ENCODE peak calls at places on chromosomes 6 and 20, in five cellular contexts. U is suprapubic skin; Q is CD8-positive, alpha-beta memory T cell; F is right lobe of liver; Y is testis. R is an unnamed sample.

GRCh38 chr20:36951977-36952738 is 650 bp upstream of the SAMHD1 start:
- DNase-seq in U (no peak), Q (no peak), F (no peak), Y (no peak), R (no peak)

GRCh38 chr6:6872924-6873344 is 234.8 kb upstream of the RREB1 start:
- DNase-seq in U (no peak), Q (no peak), F (no peak), Y (no peak), R (no peak)

GRCh38 chr6:147015674-147016073 is 188.5 kb upstream of the STXBP5 start:
- DNase-seq in U (no peak), Q (no peak), F (no peak), Y (no peak), R (no peak)

GRCh38 chr6:7673063-7673536 is 52.8 kb upstream of the BMP6 start:
- DNase-seq in U (peak), Q (no peak), F (no peak), Y (peak), R (no peak)

GRCh38 chr20:341682-342081 is 5.2 kb upstream of the NRSN2 start:
- DNase-seq in U (no peak), Q (no peak), F (no peak), Y (no peak), R (no peak)

GRCh38 chr20:14331671-14332070 is 5.7 kb downstream of the FLRT3 start:
- DNase-seq in U (no peak), Q (no peak), F (no peak), Y (no peak), R (no peak)

GRCh38 chr6:145557474-145557873 is 177.8 kb downstream of the EPM2A start:
- DNase-seq in U (no peak), Q (no peak), F (no peak), Y (no peak), R (no peak)

GRCh38 chr6:125009578-125009977 is 47.3 kb downstream of the RNF217 start:
- DNase-seq in U (no peak), Q (no peak), F (no peak), Y (no peak), R (no peak)

GRCh38 chr6:111411046-111411445 is 72.0 kb downstream of the REV3L start:
- DNase-seq in U (no peak), Q (no peak), F (no peak), Y (no peak), R (no peak)

GRCh38 chr6:136719280-136720044 is 72.8 kb downstream of the MAP3K5 start:
- DNase-seq in U (no peak), Q (no peak), F (no peak), Y (no peak), R (peak)

GRCh38 chr20:11235058-11235457 is 561.3 kb upstream of the JAG1 start:
- DNase-seq in U (no peak), Q (no peak), F (no peak), Y (no peak), R (no peak)
- H3K27ac ChIP-seq in U (no peak), Q (no peak), F (no peak), Y (peak), R (no peak)

DNA sequence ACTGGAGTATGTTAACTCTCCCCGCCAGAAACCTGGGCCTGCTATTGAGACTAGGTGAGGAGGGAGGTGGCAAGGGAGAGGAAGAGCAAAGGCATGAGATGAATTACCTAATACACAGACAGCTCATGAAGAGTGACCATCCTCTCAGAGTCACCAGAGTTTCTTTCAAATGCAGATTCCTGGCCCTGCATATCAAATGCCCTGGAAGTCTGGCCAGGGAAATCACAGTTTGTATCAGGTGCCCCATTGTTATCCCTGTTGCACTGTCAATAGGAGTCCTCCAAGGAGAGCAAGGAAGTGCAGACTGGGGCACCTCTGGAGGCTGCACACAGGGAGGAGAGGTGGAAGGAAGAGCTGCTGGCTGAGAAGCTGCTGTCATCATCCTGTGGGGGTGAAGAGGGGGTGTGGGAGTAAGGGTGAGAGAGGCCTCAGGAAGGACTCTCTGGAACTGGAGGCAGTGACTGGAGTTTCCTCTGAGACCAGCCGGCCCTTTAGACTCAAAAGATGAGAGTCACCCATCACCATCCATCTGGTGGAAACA is 267.9 kb downstream of the UST start:
- DNase-seq in U (no peak), Q (no peak), F (no peak), Y (no peak), R (no peak)
- H3K27ac ChIP-seq in U (no peak), Q (no peak), F (no peak), Y (no peak), R (no peak)

DNA sequence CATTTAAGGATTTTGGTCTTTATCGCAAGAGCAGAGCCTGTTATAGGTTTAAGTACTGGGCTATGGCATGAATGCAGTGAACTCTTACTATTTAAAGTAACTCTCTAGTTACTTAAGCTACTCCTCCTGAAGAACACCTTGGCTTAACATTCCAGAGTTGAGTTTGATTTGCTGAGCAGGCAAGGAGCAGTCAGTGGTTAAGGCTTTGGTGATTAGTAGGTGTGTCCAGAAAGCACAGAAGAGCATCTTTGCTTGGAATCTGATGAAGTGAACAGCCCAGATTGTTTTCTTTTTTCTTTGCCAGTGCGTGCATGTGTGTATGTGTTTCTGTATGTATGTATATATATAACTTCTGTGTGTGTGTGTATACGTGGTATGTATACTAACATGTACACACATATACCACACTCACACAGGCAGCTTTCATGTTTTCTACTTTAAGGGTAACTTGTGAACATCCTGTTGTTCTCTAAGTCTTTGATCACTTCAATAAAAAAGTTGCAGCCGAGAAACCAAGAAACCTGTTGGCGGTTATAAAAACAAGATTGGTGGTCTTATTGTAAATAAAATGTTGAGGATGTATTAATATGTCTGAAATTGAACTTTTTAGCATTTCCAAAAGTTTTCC is 56.2 kb upstream of the TULP4 start:
- DNase-seq in U (no peak), Q (no peak), F (no peak), Y (no peak), R (no peak)
- H3K27ac ChIP-seq in U (no peak), Q (no peak), F (no peak), Y (no peak), R (no peak)

DNA sequence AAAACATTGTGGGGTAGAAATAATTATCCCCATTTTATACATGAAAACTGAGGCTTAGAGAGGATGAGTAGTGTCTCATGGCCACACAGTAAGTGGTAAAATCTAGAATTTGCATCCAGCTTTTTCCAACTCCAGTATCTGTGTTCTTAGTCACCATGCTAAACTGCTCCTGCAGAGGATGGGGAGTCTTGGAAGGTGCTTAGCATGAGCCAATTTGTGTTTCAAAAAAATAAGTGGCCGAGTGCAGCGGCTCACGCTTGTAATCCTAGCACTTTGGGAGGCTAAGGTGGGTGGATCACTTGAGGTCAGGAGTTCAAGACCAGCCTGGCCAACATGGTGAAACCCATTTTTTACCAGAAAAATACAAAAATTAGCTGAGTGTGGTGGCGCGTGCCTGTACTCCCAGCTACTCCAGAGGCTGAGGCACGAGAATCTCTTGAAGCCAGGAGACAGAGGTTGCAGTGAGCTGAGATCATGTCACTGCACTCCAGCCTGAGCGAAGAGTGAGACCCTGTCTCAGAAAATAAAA is 2.4 kb downstream of the C6orf89 start:
- DNase-seq in U (no peak), Q (no peak), F (no peak), Y (no peak), R (no peak)
- H3K27ac ChIP-seq in U (no peak), Q (peak), F (no peak), Y (peak), R (no peak)

GRCh38 chr6:33592595-33593413 is 12.7 kb upstream of the BAK1 start:
- DNase-seq in U (no peak), Q (no peak), F (no peak), Y (peak), R (peak)
- H3K27ac ChIP-seq in U (no peak), Q (peak), F (no peak), Y (no peak), R (peak)

GRCh38 chr6:904994-905393 is 212.1 kb upstream of the EXOC2 start:
- DNase-seq in U (no peak), Q (no peak), F (no peak), Y (no peak), R (no peak)

GRCh38 chr6:905541-905940 is 212.6 kb upstream of the EXOC2 start:
- DNase-seq in U (no peak), Q (no peak), F (no peak), Y (no peak), R (no peak)

GRCh38 chr6:906920-907319 is 214.0 kb upstream of the EXOC2 start:
- DNase-seq in U (no peak), Q (no peak), F (no peak), Y (no peak), R (no peak)

GRCh38 chr6:903746-904145 is 210.8 kb upstream of the EXOC2 start:
- DNase-seq in U (no peak), Q (no peak), F (no peak), Y (no peak), R (no peak)

DNA sequence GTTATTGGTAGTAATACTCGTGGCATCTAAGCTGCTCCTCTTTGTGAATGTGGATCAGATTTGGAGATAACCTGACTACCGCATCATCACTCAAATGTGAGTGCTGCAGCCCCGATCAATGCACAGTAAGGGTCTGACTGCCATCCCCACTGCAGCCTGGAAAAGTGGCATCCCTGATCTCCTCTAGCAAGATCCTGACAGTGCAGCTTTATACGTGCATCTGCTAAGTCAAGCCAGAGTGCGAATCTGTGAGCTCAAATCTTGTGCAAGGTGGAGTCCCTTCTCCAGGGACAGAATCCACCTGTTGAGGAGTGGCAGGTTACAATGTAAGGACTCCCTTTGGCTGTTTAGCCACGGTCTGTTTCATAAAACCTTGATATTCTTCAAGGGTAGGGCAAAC is 215.0 kb upstream of the EXOC2 start:
- DNase-seq in U (no peak), Q (no peak), F (no peak), Y (no peak), R (no peak)
- H3K27ac ChIP-seq in U (no peak), Q (no peak), F (no peak), Y (no peak), R (no peak)